ENCODE peak calls at places on chromosomes 12 and 14, in seven cellular contexts. Q is GM12864, I is cardiac muscle cell, N is HFF-Myc, Y is mucosa of descending colon, P is kidney, E is breast epithelium. X is an unnamed sample.

GRCh38 chr12:2267624-2268477 is 215.1 kb downstream of the CACNA1C start:
- DNase-seq in Q (no peak), I (peak), N (no peak), Y (no peak), P (no peak), E (peak), X (no peak)

GRCh38 chr12:21336656-21337055 is 1.9 kb upstream of the SLCO1A2 start:
- DNase-seq in Q (no peak), I (no peak), N (no peak), Y (no peak), P (no peak), E (no peak), X (no peak)

GRCh38 chr12:41932470-41932991 is 212.1 kb downstream of the GXYLT1 start:
- DNase-seq in Q (no peak), I (peak), N (no peak), Y (peak), P (peak), E (peak), X (peak)

GRCh38 chr12:7933255-7933726 is 2.7 kb downstream of the SLC2A3 start:
- DNase-seq in Q (peak), I (peak), N (peak), Y (peak), P (peak), E (peak), X (peak)

GRCh38 chr12:115946867-115947695 is 330.4 kb downstream of the MED13L start:
- DNase-seq in Q (no peak), I (no peak), N (no peak), Y (no peak), P (no peak), E (no peak), X (no peak)

GRCh38 chr14:95741051-95741490 is 27.1 kb upstream of the TCL1A start:
- DNase-seq in Q (no peak), I (no peak), N (no peak), Y (no peak), P (no peak), E (peak), X (peak)

GRCh38 chr12:105107176-105107496 is 395 bp upstream of the WASHC4 start:
- DNase-seq in Q (no peak), I (no peak), N (no peak), Y (no peak), P (no peak), E (no peak), X (no peak)

GRCh38 chr12:28497889-28498411 is 307.7 kb downstream of the CCDC91 start:
- DNase-seq in Q (no peak), I (peak), N (no peak), Y (no peak), P (no peak), E (no peak), X (no peak)

GRCh38 chr12:78933014-78933413 is 68.4 kb downstream of the SYT1 start:
- DNase-seq in Q (no peak), I (no peak), N (no peak), Y (no peak), P (no peak), E (no peak), X (no peak)

GRCh38 chr12:62715086-62715786 is 219.7 kb downstream of the PPM1H start:
- DNase-seq in Q (no peak), I (no peak), N (no peak), Y (no peak), P (peak), E (no peak), X (no peak)

GRCh38 chr12:93482721-93483120 is 15.4 kb downstream of the MRPL42 start:
- DNase-seq in Q (no peak), I (no peak), N (no peak), Y (no peak), P (no peak), E (no peak), X (no peak)

GRCh38 chr14:65482769-65483438 is 70.4 kb downstream of the FUT8 start:
- DNase-seq in Q (no peak), I (peak), N (no peak), Y (no peak), P (no peak), E (no peak), X (no peak)

GRCh38 chr14:53470351-53471043 is 317.4 kb upstream of the DDHD1 start:
- DNase-seq in Q (no peak), I (peak), N (no peak), Y (no peak), P (no peak), E (peak), X (no peak)

GRCh38 chr12:132170094-132170636 is 25.9 kb downstream of the NOC4L start:
- DNase-seq in Q (no peak), I (peak), N (no peak), Y (no peak), P (peak), E (no peak), X (peak)

GRCh38 chr12:50923361-50924130 is 28.8 kb upstream of the HIGD1C start:
- DNase-seq in Q (no peak), I (no peak), N (no peak), Y (no peak), P (no peak), E (no peak), X (no peak)

GRCh38 chr12:6201775-6202292 is 1.6 kb downstream of the CD9 start:
- DNase-seq in Q (no peak), I (no peak), N (no peak), Y (no peak), P (no peak), E (no peak), X (no peak)

GRCh38 chr12:130214686-130215370 is 52.6 kb downstream of the FZD10 start:
- DNase-seq in Q (no peak), I (no peak), N (no peak), Y (no peak), P (no peak), E (peak), X (no peak)

GRCh38 chr14:104080557-104081492 is 4.7 kb upstream of the ASPG start:
- DNase-seq in Q (no peak), I (no peak), N (no peak), Y (peak), P (no peak), E (no peak), X (no peak)

GRCh38 chr12:2431810-2432209 is 363.0 kb upstream of the FKBP4 start:
- DNase-seq in Q (no peak), I (peak), N (no peak), Y (peak), P (no peak), E (no peak), X (no peak)

GRCh38 chr12:73383584-73384229 is 1111.5 kb downstream of the TRHDE start:
- DNase-seq in Q (no peak), I (no peak), N (no peak), Y (no peak), P (no peak), E (no peak), X (no peak)

GRCh38 chr12:112936264-112936663 is 2.0 kb upstream of the OAS3 start:
- DNase-seq in Q (no peak), I (no peak), N (no peak), Y (no peak), P (no peak), E (no peak), X (no peak)

GRCh38 chr12:75291014-75291413 is 39.1 kb downstream of the CAPS2 start:
- DNase-seq in Q (no peak), I (no peak), N (no peak), Y (no peak), P (no peak), E (no peak), X (no peak)

GRCh38 chr14:61326847-61327246 is 5.5 kb downstream of the PRKCH start:
- DNase-seq in Q (no peak), I (peak), N (no peak), Y (no peak), P (peak), E (peak), X (no peak)

GRCh38 chr14:94780536-94781404 is 10.9 kb upstream of the GSC start:
- DNase-seq in Q (no peak), I (no peak), N (no peak), Y (no peak), P (no peak), E (no peak), X (no peak)

GRCh38 chr14:68239988-68240387 is 420.4 kb downstream of the RAD51B start:
- DNase-seq in Q (no peak), I (no peak), N (no peak), Y (peak), P (no peak), E (no peak), X (no peak)

GRCh38 chr12:49972122-49972521 is 625 bp upstream of the AQP6 start:
- DNase-seq in Q (no peak), I (no peak), N (no peak), Y (no peak), P (no peak), E (no peak), X (no peak)

GRCh38 chr14:105279642-105280361 is 21.0 kb downstream of the BRF1 start:
- DNase-seq in Q (no peak), I (no peak), N (no peak), Y (no peak), P (no peak), E (no peak), X (no peak)

GRCh38 chr12:48010366-48010970 is 6.2 kb upstream of the COL2A1 start:
- DNase-seq in Q (no peak), I (no peak), N (no peak), Y (no peak), P (no peak), E (no peak), X (no peak)

DNA sequence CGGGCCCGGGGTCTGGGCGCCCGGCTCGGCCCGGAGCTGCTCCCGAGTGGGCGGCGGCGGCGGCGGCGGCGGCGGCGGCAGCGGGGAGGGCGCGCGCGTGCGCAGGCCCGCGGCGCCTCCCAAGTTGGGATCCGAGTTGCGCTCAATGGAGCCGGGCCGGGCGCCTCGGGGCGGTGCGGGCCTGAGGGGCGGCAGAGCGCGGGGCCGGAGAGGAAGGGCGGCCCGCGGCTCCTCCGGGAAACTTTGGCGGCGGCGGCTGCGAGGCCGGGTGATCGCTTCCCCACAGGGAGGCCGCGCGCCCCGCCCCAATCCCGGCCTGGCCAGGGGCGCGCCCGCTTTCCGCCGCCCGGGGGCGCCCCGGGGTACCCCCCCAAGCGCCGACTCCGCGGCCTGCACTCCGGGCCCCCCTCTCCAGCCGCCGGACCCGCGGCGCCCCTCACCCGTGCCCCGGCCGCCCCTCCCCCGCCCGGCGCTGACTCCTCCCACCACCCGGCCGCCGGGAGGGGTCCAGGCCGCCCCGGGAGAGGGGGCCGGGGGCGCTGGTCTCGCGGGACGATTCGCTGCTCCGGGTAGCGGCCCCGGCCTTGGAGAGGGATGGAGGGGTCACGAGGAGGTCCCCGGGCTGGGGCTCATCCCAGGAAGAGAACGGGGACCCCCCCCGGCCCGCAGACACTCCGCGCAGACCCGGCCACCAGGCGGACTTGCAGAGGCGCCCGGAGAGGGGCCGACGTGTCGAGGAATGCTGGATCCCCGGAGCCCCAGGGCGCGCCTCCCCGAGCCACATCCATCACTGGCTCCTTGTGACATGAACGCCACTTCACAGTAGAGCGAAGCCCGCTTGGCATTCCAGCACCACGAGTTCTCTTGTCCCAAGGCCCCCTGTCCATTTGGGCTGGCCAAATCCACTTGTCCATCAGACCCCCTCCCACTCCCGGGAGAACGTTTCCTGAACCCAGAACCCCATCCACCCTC is at the start of gene RILPL1:
- DNase-seq in Q (no peak), I (peak), N (no peak), Y (peak), P (peak), E (no peak), X (peak)
- TF ChIP-seq CTCF in Q (peak), I (peak), N (no peak), Y (no peak), P (peak), E (peak), X (peak)

GRCh38 chr14:85535916-85536834 is 6.2 kb downstream of the FLRT2 start:
- DNase-seq in Q (no peak), I (peak), N (no peak), Y (peak), P (no peak), E (no peak), X (no peak)
- TF ChIP-seq CTCF in Q (no peak), I (peak), N (peak), Y (no peak), P (peak), E (no peak), X (peak)

GRCh38 chr12:124718458-124718857 is 145.2 kb downstream of the SCARB1 start:
- DNase-seq in Q (no peak), I (no peak), N (no peak), Y (no peak), P (no peak), E (no peak), X (no peak)

GRCh38 chr12:124715121-124715990 is 147.9 kb upstream of the NCOR2 start:
- DNase-seq in Q (no peak), I (no peak), N (no peak), Y (no peak), P (peak), E (no peak), X (no peak)

GRCh38 chr12:124713436-124714082 is 146.1 kb upstream of the NCOR2 start:
- DNase-seq in Q (peak), I (peak), N (no peak), Y (peak), P (no peak), E (no peak), X (no peak)

GRCh38 chr12:124718052-124718451 is 145.6 kb downstream of the SCARB1 start:
- DNase-seq in Q (no peak), I (no peak), N (no peak), Y (no peak), P (no peak), E (no peak), X (no peak)

GRCh38 chr12:124716208-124717141 is 147.2 kb downstream of the SCARB1 start:
- DNase-seq in Q (no peak), I (no peak), N (no peak), Y (no peak), P (no peak), E (no peak), X (no peak)
- TF ChIP-seq CTCF in Q (no peak), I (no peak), N (no peak), Y (no peak), P (no peak), E (no peak), X (no peak)

GRCh38 chr12:77720258-77720657 is 110.4 kb upstream of the NAV3 start:
- DNase-seq in Q (no peak), I (no peak), N (no peak), Y (no peak), P (no peak), E (no peak), X (no peak)
- TF ChIP-seq CTCF in Q (no peak), I (peak), N (peak), Y (no peak), P (no peak), E (no peak), X (peak)

DNA sequence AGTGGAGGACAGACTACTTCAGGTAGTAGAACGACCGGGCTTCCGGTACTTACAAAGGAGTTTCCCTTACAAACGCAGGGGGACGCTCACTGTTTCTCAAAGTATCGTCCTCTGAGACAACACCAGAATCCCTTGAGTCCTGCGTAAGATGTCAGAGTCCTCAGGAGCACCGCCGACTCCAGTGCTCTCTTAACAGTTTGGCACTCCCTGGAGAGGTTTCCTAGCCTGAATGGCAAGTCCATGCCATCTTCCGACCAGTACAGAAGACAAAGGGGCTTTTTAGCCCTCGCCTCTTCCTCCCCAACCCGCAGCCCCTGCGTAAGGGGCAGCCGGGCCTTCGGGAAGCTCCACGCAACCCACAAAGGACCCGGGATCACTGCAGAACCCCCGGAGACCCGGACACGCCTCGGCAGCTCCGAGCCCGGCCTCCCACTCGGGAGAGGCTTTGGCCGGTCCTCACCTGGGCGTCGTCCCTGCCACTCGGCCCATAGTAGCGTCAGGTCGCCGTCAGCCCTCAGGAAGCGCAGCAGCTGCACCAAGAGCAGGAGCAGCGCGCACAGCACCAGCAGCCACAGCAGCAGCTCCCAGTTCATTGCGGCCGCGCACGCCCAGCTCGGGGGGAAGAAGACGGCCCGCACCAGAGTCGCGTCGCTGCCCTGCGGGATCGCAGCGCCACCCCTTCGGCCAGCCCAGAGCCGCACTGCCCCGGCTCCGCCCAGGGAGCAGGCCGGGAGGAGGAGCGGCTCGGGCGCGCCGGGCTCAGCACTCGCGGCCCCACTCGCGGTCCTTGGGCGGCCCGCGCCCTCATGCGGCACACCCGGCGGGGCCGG is at the start of gene DHRS7:
- DNase-seq in Q (peak), I (peak), N (no peak), Y (peak), P (peak), E (peak), X (peak)
- TF ChIP-seq CTCF in Q (peak), I (peak), N (peak), Y (no peak), P (peak), E (no peak), X (no peak)

DNA sequence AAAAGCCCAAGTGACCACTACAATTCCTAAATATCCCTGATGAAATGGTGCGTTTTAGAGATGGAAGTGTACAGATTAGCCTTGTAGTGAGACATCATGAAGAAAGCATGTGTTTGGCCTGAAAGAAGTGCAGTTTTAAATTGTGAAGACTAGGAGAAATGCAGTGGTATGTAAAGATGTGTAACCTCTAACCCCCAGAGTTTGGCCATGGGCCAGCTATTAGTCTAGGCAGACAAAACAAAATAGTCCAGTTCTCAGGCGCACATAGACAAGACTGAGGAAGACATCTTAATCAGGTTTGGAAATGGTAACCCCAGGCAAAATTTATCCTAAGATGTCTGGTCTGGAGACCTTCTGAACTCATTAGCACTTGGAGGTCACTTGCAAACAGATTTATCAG is 23.4 kb downstream of the WBP11 start:
- DNase-seq in Q (no peak), I (no peak), N (no peak), Y (no peak), P (no peak), E (no peak), X (no peak)
- TF ChIP-seq CTCF in Q (no peak), I (no peak), N (no peak), Y (no peak), P (no peak), E (no peak), X (no peak)